ENCODE peak calls at places on chromosome 6, in four cellular contexts. A is mammary epithelial cell, S is epithelial cell of proximal tubule, D is dorsolateral prefrontal cortex. P is an unnamed sample.

GRCh38 chr6:10837692-10837996 is 695 bp downstream of the MAK start:
- DNase-seq in A (peak; percentile 7), S (no peak), D (no peak), P (peak; percentile 6)

GRCh38 chr6:90251295-90251992 is 45.2 kb downstream of the BACH2 start:
- DNase-seq in A (peak; percentile 78), S (no peak), D (no peak), P (no peak)

GRCh38 chr6:87281426-87281825 is 41.0 kb upstream of the SMIM8 start:
- DNase-seq in A (no peak), S (no peak), D (no peak), P (no peak)

GRCh38 chr6:156154896-156155295 is 622.3 kb upstream of the ARID1B start:
- DNase-seq in A (no peak), S (no peak), D (no peak), P (peak; percentile 54)

GRCh38 chr6:44475779-44476434 is 88.4 kb downstream of the CDC5L start:
- DNase-seq in A (peak; percentile 70), S (no peak), D (peak; percentile 83), P (peak; percentile 76)

GRCh38 chr6:157978021-157978783 is 3.5 kb upstream of the SYNJ2 start:
- DNase-seq in A (no peak), S (no peak), D (no peak), P (no peak)

GRCh38 chr6:48141975-48142374 is 31.0 kb upstream of the PTCHD4 start:
- DNase-seq in A (peak; percentile 85), S (peak; percentile 96), D (no peak), P (peak; percentile 57)

GRCh38 chr6:109445382-109445781 is 4.9 kb downstream of the SMPD2 start:
- DNase-seq in A (no peak), S (no peak), D (no peak), P (no peak)

GRCh38 chr6:139014945-139015344 is 13.6 kb upstream of the ABRACL start:
- DNase-seq in A (no peak), S (no peak), D (no peak), P (no peak)

GRCh38 chr6:43172127-43173007 is 1.3 kb downstream of the SRF start:
- DNase-seq in A (peak; percentile 47), S (no peak), D (no peak), P (peak; percentile 36)

GRCh38 chr6:53311586-53311935 is 37.2 kb downstream of the ELOVL5 start:
- DNase-seq in A (no peak), S (no peak), D (no peak), P (no peak)

GRCh38 chr6:45930419-45931059 is 85.1 kb downstream of the CLIC5 start:
- DNase-seq in A (peak; percentile 32), S (no peak), D (peak; percentile 80), P (peak; percentile 69)

GRCh38 chr6:135555550-135555949 is 58.0 kb upstream of the AHI1 start:
- DNase-seq in A (no peak), S (no peak), D (no peak), P (no peak)

GRCh38 chr6:16576391-16577368 is 184.6 kb downstream of the ATXN1 start:
- DNase-seq in A (no peak), S (peak; percentile 72), D (no peak), P (no peak)

GRCh38 chr6:8023638-8024037 is 40.6 kb downstream of the BLOC1S5 start:
- DNase-seq in A (no peak), S (no peak), D (no peak), P (no peak)

GRCh38 chr6:157240059-157240959 is 83.0 kb downstream of the TMEM242 start:
- DNase-seq in A (no peak), S (no peak), D (peak; percentile 53), P (peak; percentile 8)

GRCh38 chr6:136792066-136792944 is at the start of gene MAP3K5:
- DNase-seq in A (peak; percentile 90), S (no peak), D (peak; percentile 36), P (peak; percentile 93)

GRCh38 chr6:106525111-106525884 is 104.0 kb downstream of the RTN4IP1 start:
- DNase-seq in A (peak; percentile 54), S (no peak), D (no peak), P (peak; percentile 49)

GRCh38 chr6:142728367-142728766 is 216.6 kb downstream of the HIVEP2 start:
- DNase-seq in A (peak; percentile 14), S (no peak), D (no peak), P (peak; percentile 31)

GRCh38 chr6:142647436-142648389 is 297.3 kb downstream of the HIVEP2 start:
- DNase-seq in A (no peak), S (no peak), D (no peak), P (no peak)

GRCh38 chr6:149149682-149150081 is 167.8 kb upstream of the TAB2 start:
- DNase-seq in A (no peak), S (no peak), D (no peak), P (no peak)

GRCh38 chr6:51842487-51843469 is 244.6 kb downstream of the PKHD1 start:
- DNase-seq in A (no peak), S (no peak), D (peak; percentile 32), P (no peak)

GRCh38 chr6:96015321-96015790 is 418 bp upstream of the FUT9 start:
- DNase-seq in A (no peak), S (no peak), D (peak; percentile 74), P (no peak)

GRCh38 chr6:164010446-164011071 is 596.0 kb downstream of the QKI start:
- DNase-seq in A (no peak), S (no peak), D (peak; percentile 28), P (no peak)

GRCh38 chr6:116842374-116842947 is 13.6 kb upstream of the GPRC6A start:
- DNase-seq in A (no peak), S (no peak), D (no peak), P (no peak)

GRCh38 chr6:116847234-116847633 is 18.4 kb upstream of the GPRC6A start:
- DNase-seq in A (peak; percentile 24), S (no peak), D (no peak), P (peak; percentile 47)
- TF ChIP-seq CTCF in A (peak; percentile 6), S (peak; percentile 41), D (peak; percentile 45), P (peak; percentile 29)

GRCh38 chr6:40999498-41000070 is 39.4 kb downstream of the UNC5CL start:
- DNase-seq in A (no peak), S (no peak), D (no peak), P (peak; percentile 50)
- TF ChIP-seq CTCF in A (no peak), S (peak; percentile 58), D (peak; percentile 17), P (no peak)

GRCh38 chr6:75932067-75932466 is 140.4 kb downstream of the IMPG1 start:
- DNase-seq in A (no peak), S (no peak), D (peak; percentile 52), P (peak; percentile 38)
- TF ChIP-seq CTCF in A (peak; percentile 21), S (peak; percentile 69), D (peak; percentile 53), P (peak; percentile 34)

GRCh38 chr6:33909737-33910136 is 105.9 kb upstream of the MLN start:
- DNase-seq in A (no peak), S (no peak), D (no peak), P (no peak)
- TF ChIP-seq CTCF in A (no peak), S (no peak), D (no peak), P (no peak)

GRCh38 chr6:37523412-37523811 is 23.7 kb upstream of the CCDC167 start:
- DNase-seq in A (no peak), S (no peak), D (no peak), P (no peak)

GRCh38 chr6:37522836-37523235 is 23.1 kb upstream of the CCDC167 start:
- DNase-seq in A (no peak), S (no peak), D (no peak), P (no peak)

GRCh38 chr6:37519461-37519860 is 19.8 kb upstream of the CCDC167 start:
- DNase-seq in A (no peak), S (no peak), D (no peak), P (no peak)

GRCh38 chr6:37521674-37522073 is 22.0 kb upstream of the CCDC167 start:
- DNase-seq in A (no peak), S (no peak), D (no peak), P (no peak)

DNA sequence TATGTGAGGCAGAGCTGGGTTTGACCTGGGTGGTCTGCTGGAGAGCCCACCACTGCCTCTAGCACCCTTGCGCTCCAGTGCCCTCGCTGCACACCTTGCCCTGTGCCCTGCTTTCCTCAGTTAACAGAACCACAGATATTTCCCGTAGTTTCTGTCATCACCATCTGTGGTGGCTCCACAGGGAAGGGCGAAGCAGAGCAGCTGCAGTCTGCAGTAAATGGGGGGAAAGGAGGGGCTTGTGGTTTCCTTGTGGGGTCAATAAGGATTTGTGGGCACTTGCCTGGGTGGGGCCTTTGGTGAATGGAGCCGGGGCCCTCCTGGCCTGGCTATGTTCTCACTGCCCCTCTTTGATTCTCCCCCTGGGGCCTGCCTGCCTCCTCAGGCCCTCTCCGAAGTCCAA is 21.2 kb upstream of the CCDC167 start:
- DNase-seq in A (no peak), S (no peak), D (no peak), P (no peak)
- TF ChIP-seq CTCF in A (no peak), S (no peak), D (no peak), P (no peak)